ENCODE peak calls at places on chromosomes 13 and 19, in nine cellular contexts. V is ovary, D is IMR-90, K is lower leg skin, M is esophagus squamous epithelium, Y is heart left ventricle, B is breast epithelium, F is suprapubic skin, U is Peyer's patch. W is an unnamed sample.

GRCh38 chr13:77781804-77782203 is 84.3 kb downstream of the SLAIN1 start:
- DNase-seq in V (no peak), D (no peak), K (no peak), M (no peak), Y (peak), B (no peak), F (no peak), U (no peak), W (no peak)

GRCh38 chr19:7159105-7159933 is 89.8 kb downstream of the ZNF557 start:
- DNase-seq in V (no peak), D (peak), K (peak), M (no peak), Y (peak), B (no peak), F (peak), U (no peak), W (peak)

GRCh38 chr13:43196750-43197149 is 173.4 kb downstream of the DNAJC15 start:
- DNase-seq in V (no peak), D (no peak), K (no peak), M (no peak), Y (no peak), B (no peak), F (no peak), U (no peak), W (no peak)

GRCh38 chr13:53200498-53201453 is 172.2 kb downstream of the OLFM4 start:
- DNase-seq in V (no peak), D (peak), K (no peak), M (no peak), Y (peak), B (no peak), F (peak), U (no peak), W (no peak)

GRCh38 chr13:64684108-64684507 is 2546.0 kb downstream of the PCDH9 start:
- DNase-seq in V (no peak), D (no peak), K (no peak), M (no peak), Y (no peak), B (no peak), F (no peak), U (no peak), W (no peak)

GRCh38 chr13:28557725-28558124 is 62.8 kb upstream of the FLT1 start:
- DNase-seq in V (no peak), D (no peak), K (no peak), M (no peak), Y (no peak), B (no peak), F (no peak), U (no peak), W (no peak)

GRCh38 chr13:87122551-87122950 is 548.6 kb upstream of the SLITRK5 start:
- DNase-seq in V (no peak), D (peak), K (no peak), M (no peak), Y (no peak), B (no peak), F (no peak), U (no peak), W (no peak)

GRCh38 chr19:12668937-12669271 is 2.3 kb downstream of the WDR83 start:
- DNase-seq in V (peak), D (peak), K (peak), M (no peak), Y (peak), B (peak), F (peak), U (peak), W (peak)

GRCh38 chr13:61286148-61286745 is 129.4 kb downstream of the PCDH20 start:
- DNase-seq in V (no peak), D (no peak), K (no peak), M (no peak), Y (no peak), B (no peak), F (no peak), U (no peak), W (no peak)
- TF ChIP-seq POLR2A in V (no peak), D (no peak), K (no peak), M (no peak), Y (no peak), B (no peak), F (no peak), U (no peak), W (no peak)

DNA sequence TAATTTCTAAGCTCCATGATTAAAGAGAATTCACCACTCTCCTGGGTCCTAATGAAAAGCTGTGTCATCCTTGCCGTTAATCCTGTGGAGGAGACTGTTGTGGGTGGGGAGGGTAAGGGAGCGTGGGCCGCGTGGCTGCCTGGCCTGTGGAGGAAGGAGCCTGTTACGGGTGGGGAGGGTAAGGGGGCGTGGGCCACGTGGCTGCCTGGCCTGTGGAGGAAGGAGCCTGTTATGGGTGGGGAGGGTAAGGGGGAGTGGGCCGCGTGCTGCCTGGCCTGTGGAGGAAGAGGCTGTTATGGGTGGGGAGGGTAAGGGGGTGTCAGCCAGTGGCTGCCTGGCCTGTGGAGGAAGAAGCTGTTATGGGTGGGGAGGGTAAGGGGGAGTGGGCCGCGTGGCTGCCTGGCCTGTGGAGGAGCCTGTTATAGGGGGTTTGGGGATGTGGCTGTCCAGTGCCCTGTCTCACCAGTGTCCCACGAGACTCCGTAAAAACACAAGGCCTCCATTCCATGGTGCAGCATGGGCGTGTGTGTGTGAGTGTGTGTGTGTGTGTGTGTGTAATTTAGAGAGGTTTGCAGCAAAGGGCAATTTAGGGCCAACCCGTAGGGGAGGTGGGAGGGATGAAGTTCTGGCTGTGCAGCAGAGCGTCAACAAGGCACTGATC is 15.6 kb upstream of the DCUN1D2 start:
- DNase-seq in V (no peak), D (no peak), K (no peak), M (no peak), Y (no peak), B (no peak), F (no peak), U (no peak), W (no peak)
- TF ChIP-seq POLR2A in V (no peak), D (no peak), K (no peak), M (no peak), Y (no peak), B (no peak), F (no peak), U (no peak), W (no peak)

GRCh38 chr19:38684862-38685665 is 37.6 kb downstream of the ACTN4 start:
- DNase-seq in V (no peak), D (no peak), K (no peak), M (no peak), Y (no peak), B (no peak), F (no peak), U (no peak), W (no peak)

GRCh38 chr19:38684078-38684861 is 36.8 kb downstream of the ACTN4 start:
- DNase-seq in V (peak), D (peak), K (peak), M (no peak), Y (peak), B (peak), F (peak), U (no peak), W (no peak)

GRCh38 chr19:38682195-38682867 is 34.9 kb downstream of the ACTN4 start:
- DNase-seq in V (no peak), D (no peak), K (no peak), M (no peak), Y (no peak), B (no peak), F (no peak), U (no peak), W (no peak)

GRCh38 chr19:38682872-38683392 is 35.5 kb downstream of the ACTN4 start:
- DNase-seq in V (no peak), D (no peak), K (no peak), M (no peak), Y (no peak), B (no peak), F (no peak), U (no peak), W (no peak)

GRCh38 chr19:38683393-38684077 is 36.1 kb downstream of the ACTN4 start:
- DNase-seq in V (peak), D (peak), K (peak), M (no peak), Y (peak), B (peak), F (peak), U (peak), W (peak)
- TF ChIP-seq POLR2A in V (no peak), D (peak), K (no peak), M (no peak), Y (no peak), B (peak), F (no peak), U (peak), W (peak)

DNA sequence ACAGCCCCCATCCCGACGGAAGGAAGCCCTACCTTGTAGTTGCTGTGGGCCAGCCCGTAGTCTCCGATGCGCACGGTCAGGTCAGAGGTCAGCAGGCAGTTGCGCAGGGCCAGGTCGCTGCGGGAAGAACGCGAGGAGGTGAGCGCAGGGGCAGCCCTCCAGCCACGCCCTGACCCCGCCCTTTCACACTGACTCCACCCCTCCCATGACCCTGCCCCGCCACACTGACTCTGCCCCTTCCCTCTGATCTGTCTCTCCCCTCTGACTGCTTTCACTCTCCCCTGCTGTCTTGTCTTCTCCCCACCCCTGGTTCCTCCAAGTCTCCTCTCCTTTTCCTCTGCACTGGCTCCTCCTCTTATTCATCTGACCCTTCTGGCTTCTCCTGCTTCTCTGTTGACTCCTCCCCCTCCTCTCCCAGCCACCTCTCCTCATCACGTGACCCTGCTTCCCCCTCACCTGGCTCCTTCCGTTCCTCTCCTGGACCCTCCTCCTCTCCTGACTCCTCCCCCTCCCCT is 10.1 kb downstream of the LMTK3 start:
- DNase-seq in V (no peak), D (no peak), K (no peak), M (no peak), Y (no peak), B (peak), F (no peak), U (no peak), W (no peak)
- TF ChIP-seq POLR2A in V (no peak), D (no peak), K (no peak), M (no peak), Y (no peak), B (no peak), F (no peak), U (peak), W (no peak)

DNA sequence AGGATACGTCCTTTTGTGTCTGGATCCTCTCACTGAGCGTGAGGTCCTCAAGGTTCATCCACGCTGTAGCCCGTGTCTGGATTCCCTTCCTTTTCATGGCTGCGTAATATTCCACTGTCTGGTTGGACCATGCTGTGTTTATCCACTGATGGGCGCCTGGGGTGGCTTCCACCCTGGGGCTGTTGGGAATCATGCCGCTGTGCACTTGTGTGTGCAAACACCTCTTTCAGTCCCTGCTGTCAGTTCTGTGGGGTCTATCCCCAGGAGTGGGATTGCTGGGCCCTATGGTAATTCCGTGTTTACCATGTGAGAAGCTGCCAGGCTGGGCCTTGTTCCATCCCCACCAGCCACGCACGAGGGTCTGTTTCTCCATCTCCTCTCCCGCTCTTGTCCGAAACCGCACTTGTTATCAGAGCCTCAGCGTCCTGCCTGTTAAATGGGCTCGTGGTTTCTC is 98.6 kb downstream of the GADD45B start:
- DNase-seq in V (no peak), D (no peak), K (no peak), M (no peak), Y (no peak), B (no peak), F (peak), U (no peak), W (no peak)
- TF ChIP-seq POLR2A in V (no peak), D (no peak), K (no peak), M (no peak), Y (no peak), B (no peak), F (no peak), U (no peak), W (no peak)

DNA sequence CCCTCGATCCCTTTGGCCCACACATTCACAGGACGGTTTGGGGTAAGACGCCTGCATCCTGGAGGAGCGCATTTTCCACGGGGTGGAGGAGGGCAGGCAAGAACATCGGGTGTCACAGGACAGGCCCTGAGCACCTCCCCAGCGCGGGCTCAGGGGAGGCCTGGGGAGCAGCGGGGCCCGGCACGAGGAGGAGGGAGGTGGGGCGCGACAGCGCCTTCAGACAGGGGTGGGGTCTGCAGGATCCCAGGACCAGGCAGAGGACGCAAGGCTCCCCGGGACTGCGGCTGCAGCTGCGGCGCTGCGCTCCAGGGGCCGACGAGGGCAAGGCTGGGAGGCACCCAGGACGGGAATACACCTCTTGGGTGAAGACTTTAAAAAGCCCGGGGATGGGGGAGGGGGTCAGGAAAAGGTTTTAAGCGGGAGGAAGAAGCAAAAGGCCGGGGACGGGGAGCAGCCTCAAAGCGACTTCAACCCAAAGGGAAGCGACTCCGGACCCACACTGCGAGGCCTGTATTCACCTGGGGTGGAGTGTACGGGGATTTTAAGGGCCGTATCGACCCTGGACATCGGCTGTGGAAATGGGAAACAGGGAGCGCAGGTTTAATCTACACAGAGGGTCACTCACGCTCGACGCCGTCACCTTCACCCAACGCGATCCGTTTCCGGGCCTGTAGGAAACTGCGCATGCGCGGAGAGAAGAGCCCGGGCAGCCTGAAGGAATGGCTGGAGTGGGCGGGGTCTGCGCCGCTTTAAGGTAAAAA is at the start of gene ZNF415:
- DNase-seq in V (peak), D (peak), K (peak), M (no peak), Y (peak), B (peak), F (peak), U (peak), W (peak)
- TF ChIP-seq POLR2A in V (no peak), D (no peak), K (no peak), M (no peak), Y (peak), B (no peak), F (no peak), U (no peak), W (no peak)

GRCh38 chr19:5339470-5339949 is 1.1 kb downstream of the PTPRS start:
- DNase-seq in V (no peak), D (no peak), K (no peak), M (no peak), Y (no peak), B (no peak), F (no peak), U (no peak), W (no peak)

GRCh38 chr19:5341981-5342380 is 1.4 kb upstream of the PTPRS start:
- DNase-seq in V (no peak), D (no peak), K (no peak), M (no peak), Y (no peak), B (no peak), F (no peak), U (no peak), W (no peak)

GRCh38 chr19:5339950-5340636 is 519 bp downstream of the PTPRS start:
- DNase-seq in V (no peak), D (no peak), K (no peak), M (no peak), Y (no peak), B (no peak), F (no peak), U (no peak), W (no peak)

GRCh38 chr19:5341448-5341820 is 822 bp upstream of the PTPRS start:
- DNase-seq in V (no peak), D (no peak), K (no peak), M (no peak), Y (no peak), B (no peak), F (no peak), U (no peak), W (no peak)

DNA sequence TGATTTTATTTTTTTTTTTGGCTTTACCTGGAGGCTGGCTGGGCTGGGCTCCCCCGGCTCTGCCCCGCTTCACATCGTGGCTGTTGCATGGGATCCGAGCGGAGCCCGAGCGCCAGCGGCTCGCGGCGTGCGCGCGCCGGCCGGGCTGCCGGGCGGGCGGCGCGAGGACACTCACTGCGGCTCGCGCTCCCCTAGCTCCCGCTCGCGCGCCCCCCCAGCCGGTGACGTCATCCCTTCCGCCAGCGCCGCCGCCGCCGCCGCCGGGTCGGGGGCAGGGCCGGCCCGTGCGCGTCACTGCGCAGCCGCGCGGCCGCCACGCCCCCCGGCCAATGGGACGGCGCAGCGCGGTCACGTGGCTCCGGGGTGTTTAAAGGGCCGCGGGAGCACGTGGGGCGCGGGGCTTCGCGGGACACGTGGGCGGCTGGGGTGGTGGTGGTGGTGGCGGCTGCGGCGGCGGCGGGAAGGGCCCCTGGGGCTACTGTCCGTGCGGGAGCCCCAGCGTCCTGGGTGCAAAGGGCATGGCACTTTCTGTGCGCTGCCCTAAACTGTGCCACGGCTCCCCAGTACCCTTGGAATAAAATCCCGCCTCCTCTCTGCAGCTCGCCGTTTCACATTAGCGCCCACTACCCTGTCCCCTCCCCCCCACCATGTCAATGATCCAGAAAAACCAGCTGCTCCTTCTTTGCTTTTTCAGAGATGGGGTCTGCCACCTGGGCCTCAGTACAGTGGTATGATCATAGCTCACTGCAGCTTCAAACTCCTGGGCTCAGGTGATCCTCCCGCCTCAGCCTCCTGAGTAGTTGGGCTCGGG is at the start of gene PTPRS:
- DNase-seq in V (peak), D (peak), K (peak), M (no peak), Y (peak), B (peak), F (peak), U (peak), W (peak)
- TF ChIP-seq POLR2A in V (no peak), D (no peak), K (no peak), M (no peak), Y (no peak), B (no peak), F (no peak), U (no peak), W (no peak)

GRCh38 chr19:3655402-3656072 is 28.9 kb upstream of the CACTIN start:
- DNase-seq in V (no peak), D (peak), K (no peak), M (no peak), Y (peak), B (no peak), F (no peak), U (peak), W (no peak)
- TF ChIP-seq POLR2A in V (no peak), D (peak), K (no peak), M (no peak), Y (no peak), B (no peak), F (no peak), U (no peak), W (no peak)

DNA sequence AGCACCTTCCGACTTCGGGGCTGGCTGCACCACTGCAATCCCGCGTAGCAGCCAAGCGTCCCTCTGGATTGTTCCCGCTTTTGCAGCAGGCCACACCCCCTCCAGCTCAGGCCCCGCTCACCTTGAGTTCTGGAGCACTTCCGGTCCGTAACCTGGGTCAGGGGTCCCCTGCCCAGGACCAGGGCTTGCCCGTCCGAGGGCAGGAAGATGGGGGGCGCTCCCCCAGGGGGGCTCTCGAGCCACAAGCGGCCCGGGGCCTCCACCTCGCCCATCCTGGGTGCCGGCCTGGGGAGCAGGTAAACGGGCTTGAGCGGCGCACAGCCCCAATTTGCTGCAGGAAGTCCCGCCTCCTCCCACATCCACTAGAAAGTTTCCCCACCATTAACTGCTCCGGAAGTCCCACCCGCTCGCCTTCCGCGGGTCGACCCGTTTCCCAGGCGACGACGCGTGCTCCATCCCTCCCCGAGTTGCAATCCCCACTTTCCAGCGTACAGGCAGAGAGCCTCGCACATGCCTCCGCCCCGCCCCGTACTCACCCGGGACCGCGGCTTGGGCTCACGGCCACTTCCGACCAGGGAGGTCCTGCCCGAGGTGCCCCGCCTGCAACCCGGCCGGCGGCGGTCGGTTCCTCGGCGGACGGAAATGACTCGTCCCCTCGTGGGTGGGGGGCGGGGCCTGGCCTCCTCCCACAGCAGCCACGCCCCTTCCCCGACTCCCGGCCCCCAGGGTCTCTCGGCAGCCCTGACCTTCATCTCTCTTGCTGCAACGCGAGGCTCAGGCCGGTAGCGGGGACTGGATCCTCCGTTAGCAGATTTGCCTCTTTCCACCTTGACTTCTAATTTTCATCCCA is at the start of gene PNKP:
- DNase-seq in V (peak), D (peak), K (peak), M (peak), Y (peak), B (peak), F (peak), U (peak), W (peak)
- TF ChIP-seq POLR2A in V (peak), D (peak), K (no peak), M (no peak), Y (peak), B (peak), F (peak), U (peak), W (peak)